ENCODE peak calls at places on chromosomes 7 and 10, in seven cellular contexts. K is psoas muscle, Y is SK-N-SH, I is mammary epithelial cell, Z is heart left ventricle, A is HCT116, C is tibial artery. H is an unnamed sample.
A peak's percentile ranks its signal among the peaks of the same experiment; 100 is the strongest.

GRCh38 chr10:71232089-71232998 is 20.0 kb downstream of the UNC5B start:
- DNase-seq in K (peak; percentile 96), Y (peak; percentile 70), I (no peak), Z (peak; percentile 85), A (no peak), C (peak; percentile 89), H (no peak)

GRCh38 chr10:79387974-79388850 is 40.9 kb downstream of the PPIF start:
- DNase-seq in K (no peak), Y (peak; percentile 27), I (no peak), Z (peak; percentile 5), A (no peak), C (no peak), H (no peak)

GRCh38 chr10:78197628-78198272 is 164.1 kb downstream of the RPS24 start:
- DNase-seq in K (no peak), Y (no peak), I (no peak), Z (no peak), A (no peak), C (no peak), H (no peak)

GRCh38 chr10:89515031-89515841 is 20.2 kb downstream of the SLC16A12 start:
- DNase-seq in K (no peak), Y (no peak), I (peak; percentile 90), Z (peak; percentile 71), A (no peak), C (peak; percentile 76), H (peak; percentile 78)

GRCh38 chr7:110157631-110158362 is 933.1 kb upstream of the LRRN3 start:
- DNase-seq in K (no peak), Y (no peak), I (no peak), Z (no peak), A (no peak), C (no peak), H (peak; percentile 38)

GRCh38 chr7:16431646-16432424 is 10.5 kb upstream of the CRPPA start:
- DNase-seq in K (no peak), Y (peak; percentile 34), I (peak; percentile 37), Z (no peak), A (peak; percentile 54), C (no peak), H (peak; percentile 53)

GRCh38 chr7:72243329-72243728 is 168.8 kb downstream of the CALN1 start:
- DNase-seq in K (no peak), Y (no peak), I (no peak), Z (no peak), A (no peak), C (no peak), H (no peak)

GRCh38 chr10:90417056-90417455 is 440.8 kb downstream of the HTR7 start:
- DNase-seq in K (no peak), Y (no peak), I (peak; percentile 80), Z (no peak), A (no peak), C (no peak), H (peak; percentile 93)

GRCh38 chr7:25889765-25890164 is 262.2 kb upstream of the NFE2L3 start:
- DNase-seq in K (no peak), Y (peak; percentile 39), I (no peak), Z (no peak), A (no peak), C (no peak), H (no peak)

GRCh38 chr7:5528071-5528814 is 104.6 kb upstream of the TNRC18 start:
- DNase-seq in K (peak; percentile 78), Y (no peak), I (peak; percentile 44), Z (peak; percentile 53), A (no peak), C (peak; percentile 75), H (no peak)

GRCh38 chr10:69730251-69731156 is 71.2 kb upstream of the COL13A1 start:
- DNase-seq in K (peak; percentile 74), Y (peak; percentile 56), I (peak; percentile 21), Z (peak; percentile 74), A (no peak), C (peak; percentile 87), H (peak; percentile 57)

GRCh38 chr10:59167512-59167911 is 8.9 kb upstream of the PHYHIPL start:
- DNase-seq in K (no peak), Y (no peak), I (no peak), Z (no peak), A (no peak), C (no peak), H (no peak)

GRCh38 chr10:116880716-116881440 is 31.6 kb downstream of the ENO4 start:
- DNase-seq in K (no peak), Y (peak; percentile 37), I (peak; percentile 14), Z (no peak), A (no peak), C (no peak), H (peak; percentile 25)

GRCh38 chr7:149772821-149773425 is 465 bp downstream of the ZNF467 start:
- DNase-seq in K (no peak), Y (no peak), I (no peak), Z (no peak), A (no peak), C (no peak), H (no peak)

GRCh38 chr7:142539901-142540300 is 209.4 kb upstream of the PRSS1 start:
- DNase-seq in K (no peak), Y (no peak), I (peak; percentile 63), Z (no peak), A (no peak), C (no peak), H (peak; percentile 95)

GRCh38 chr10:120371856-120372255 is 85.2 kb upstream of the PLPP4 start:
- DNase-seq in K (no peak), Y (no peak), I (no peak), Z (no peak), A (no peak), C (no peak), H (no peak)

GRCh38 chr10:12484945-12485805 is 135.8 kb downstream of the CAMK1D start:
- DNase-seq in K (peak; percentile 64), Y (no peak), I (no peak), Z (peak; percentile 49), A (no peak), C (peak; percentile 83), H (no peak)

GRCh38 chr7:49038821-49039358 is 114.5 kb downstream of the CDC14C start:
- DNase-seq in K (peak; percentile 26), Y (no peak), I (no peak), Z (no peak), A (no peak), C (no peak), H (no peak)

GRCh38 chr10:132519382-132520146 is 18.0 kb upstream of the INPP5A start:
- DNase-seq in K (peak; percentile 67), Y (no peak), I (no peak), Z (peak; percentile 72), A (no peak), C (peak; percentile 70), H (no peak)

GRCh38 chr7:74575083-74575803 is 82.3 kb upstream of the GTF2I start:
- DNase-seq in K (no peak), Y (no peak), I (peak; percentile 95), Z (no peak), A (no peak), C (no peak), H (peak; percentile 97)

GRCh38 chr10:79392020-79392398 is 44.7 kb downstream of the PPIF start:
- DNase-seq in K (peak; percentile 39), Y (peak; percentile 20), I (no peak), Z (peak; percentile 8), A (no peak), C (peak; percentile 60), H (no peak)

GRCh38 chr7:66735154-66735553 is 5.4 kb upstream of the RABGEF1 start:
- DNase-seq in K (no peak), Y (no peak), I (no peak), Z (no peak), A (no peak), C (no peak), H (no peak)

GRCh38 chr7:66734006-66734405 is 6.5 kb upstream of the RABGEF1 start:
- DNase-seq in K (no peak), Y (no peak), I (no peak), Z (no peak), A (no peak), C (no peak), H (no peak)

GRCh38 chr7:66729274-66729673 is 11.3 kb upstream of the RABGEF1 start:
- DNase-seq in K (no peak), Y (no peak), I (no peak), Z (no peak), A (no peak), C (no peak), H (no peak)

GRCh38 chr7:66731986-66732385 is 8.5 kb upstream of the RABGEF1 start:
- DNase-seq in K (no peak), Y (peak; percentile 72), I (no peak), Z (no peak), A (no peak), C (no peak), H (no peak)

DNA sequence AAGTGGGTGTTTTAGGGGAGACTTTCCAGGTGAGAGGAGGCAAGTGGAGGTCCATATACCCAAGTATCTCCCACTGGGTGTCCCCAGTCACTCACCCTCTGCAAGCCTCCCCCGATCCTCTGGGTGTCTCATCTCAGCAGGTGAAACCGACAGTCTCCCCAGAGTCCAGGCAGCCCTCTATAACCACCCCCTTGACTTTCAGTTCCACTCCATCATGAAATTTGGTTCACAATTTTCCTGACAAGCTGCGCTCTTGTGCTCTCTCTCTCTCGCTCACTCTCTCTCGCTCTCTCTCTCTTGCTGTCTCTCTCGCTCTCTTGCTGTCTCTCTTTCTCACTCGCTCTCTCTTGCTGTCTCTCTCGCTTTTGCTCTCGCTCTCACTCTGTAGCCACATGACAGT is 8.1 kb upstream of the RABGEF1 start:
- DNase-seq in K (no peak), Y (no peak), I (no peak), Z (no peak), A (no peak), C (no peak), H (no peak)
- TF ChIP-seq CTCF in K (no peak), Y (no peak), I (no peak), Z (no peak), A (no peak), C (no peak), H (no peak)

DNA sequence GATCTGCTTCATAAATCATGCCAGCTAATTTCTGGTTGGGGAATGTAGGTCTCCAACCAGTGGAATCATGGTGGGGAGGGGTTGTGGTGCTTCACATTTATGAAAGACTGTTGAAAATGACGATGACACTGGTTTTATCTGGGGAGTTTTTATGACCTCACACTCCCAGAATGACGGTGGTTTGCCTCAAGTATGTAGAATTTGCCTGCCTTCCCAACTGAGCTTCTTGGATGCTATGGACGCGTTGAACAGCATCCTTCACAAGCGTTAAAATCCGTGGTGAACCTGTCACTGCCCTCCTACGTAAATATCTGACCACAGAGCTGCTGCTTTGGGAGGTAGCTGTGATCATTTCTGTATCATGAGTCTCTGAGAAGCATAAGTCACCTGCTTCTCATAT is 3.3 kb downstream of the INSYN2A start:
- DNase-seq in K (no peak), Y (no peak), I (no peak), Z (no peak), A (no peak), C (no peak), H (no peak)
- H3K36me3 ChIP-seq in K (no peaks in the 10 kb centered on the region), Y (no peaks in the 10 kb centered on the region), I (no peaks in the 10 kb centered on the region), Z (no peaks in the 10 kb centered on the region), A (no peaks in the 10 kb centered on the region), C (no peaks in the 10 kb centered on the region), H (no peaks in the 10 kb centered on the region)

GRCh38 chr10:122981066-122981464 is 864 bp downstream of the PSTK start:
- DNase-seq in K (no peak), Y (peak; percentile 65), I (peak; percentile 31), Z (no peak), A (peak; percentile 34), C (no peak), H (peak; percentile 36)
- TF ChIP-seq CTCF in K (peak; percentile 22), Y (peak; percentile 61), I (peak; percentile 57), Z (no peak), A (peak; percentile 44), C (peak; percentile 32), H (peak; percentile 30)

GRCh38 chr7:54342458-54342857 is 199.7 kb upstream of the VSTM2A start:
- DNase-seq in K (no peak), Y (no peak), I (no peak), Z (no peak), A (no peak), C (no peak), H (no peak)
- H3K36me3 ChIP-seq in K (no peaks in the 10 kb centered on the region), Y (no peaks in the 10 kb centered on the region), I (no peaks in the 10 kb centered on the region), Z (no peaks in the 10 kb centered on the region), A (no peaks in the 10 kb centered on the region), C (no peaks in the 10 kb centered on the region), H (no peaks in the 10 kb centered on the region)